ENCODE peak calls at places on chromosome 5, in four cellular contexts. One of them, this sample, is unnamed.

GRCh38 chr5:9408964-9409363 is 136.9 kb downstream of the SEMA5A start:
- DNase-seq in cardiac muscle cell: no peak
- DNase-seq in IMR-90: no peak
- DNase-seq in ovary: no peak
- DNase-seq in this sample: no peak

GRCh38 chr5:100777680-100778281 is 125.3 kb downstream of the ST8SIA4 start:
- DNase-seq in cardiac muscle cell: peak; percentile 88
- DNase-seq in IMR-90: peak; percentile 89
- DNase-seq in ovary: no peak
- DNase-seq in this sample: no peak

GRCh38 chr5:132641841-132642240 is 16.1 kb upstream of the IL13 start:
- DNase-seq in cardiac muscle cell: no peak
- DNase-seq in IMR-90: no peak
- DNase-seq in ovary: no peak
- DNase-seq in this sample: no peak

GRCh38 chr5:9781275-9781674 is 151.1 kb upstream of the TAS2R1 start:
- DNase-seq in cardiac muscle cell: peak; percentile 10
- DNase-seq in IMR-90: no peak
- DNase-seq in ovary: no peak
- DNase-seq in this sample: no peak

GRCh38 chr5:133006653-133007052 is 19.7 kb downstream of the ZCCHC10 start:
- DNase-seq in cardiac muscle cell: peak; percentile 2
- DNase-seq in IMR-90: no peak
- DNase-seq in ovary: no peak
- DNase-seq in this sample: no peak

GRCh38 chr5:175548899-175549311 is 70.5 kb downstream of the SFXN1 start:
- DNase-seq in cardiac muscle cell: no peak
- DNase-seq in IMR-90: no peak
- DNase-seq in ovary: no peak
- DNase-seq in this sample: no peak

GRCh38 chr5:7902201-7902600 is 33.3 kb downstream of the MTRR start:
- DNase-seq in cardiac muscle cell: no peak
- DNase-seq in IMR-90: no peak
- DNase-seq in ovary: no peak
- DNase-seq in this sample: no peak

GRCh38 chr5:150066436-150066835 is 19.9 kb downstream of the CSF1R start:
- DNase-seq in cardiac muscle cell: no peak
- DNase-seq in IMR-90: no peak
- DNase-seq in ovary: no peak
- DNase-seq in this sample: no peak

GRCh38 chr5:110751902-110752762 is 13.3 kb downstream of the SLC25A46 start:
- DNase-seq in cardiac muscle cell: no peak
- DNase-seq in IMR-90: peak; percentile 88
- DNase-seq in ovary: no peak
- DNase-seq in this sample: no peak

GRCh38 chr5:90226433-90227099 is 183.0 kb downstream of the CETN3 start:
- DNase-seq in cardiac muscle cell: peak; percentile 2
- DNase-seq in IMR-90: no peak
- DNase-seq in ovary: no peak
- DNase-seq in this sample: no peak

GRCh38 chr5:163503106-163504090 is 2.0 kb upstream of the MAT2B start:
- DNase-seq in cardiac muscle cell: peak; percentile 86
- DNase-seq in IMR-90: peak; percentile 82
- DNase-seq in ovary: peak; percentile 44
- DNase-seq in this sample: peak; percentile 67

GRCh38 chr5:149423287-149424268 is 44.5 kb upstream of the IL17B start:
- DNase-seq in cardiac muscle cell: peak; percentile 72
- DNase-seq in IMR-90: peak; percentile 85
- DNase-seq in ovary: peak; percentile 40
- DNase-seq in this sample: peak; percentile 82

GRCh38 chr5:141521244-141521781 is 32.4 kb downstream of the PCDHGC5 start:
- DNase-seq in cardiac muscle cell: peak; percentile 99
- DNase-seq in IMR-90: peak; percentile 100
- DNase-seq in ovary: no peak
- DNase-seq in this sample: no peak

GRCh38 chr5:100792781-100793180 is 110.3 kb downstream of the ST8SIA4 start:
- DNase-seq in cardiac muscle cell: no peak
- DNase-seq in IMR-90: no peak
- DNase-seq in ovary: no peak
- DNase-seq in this sample: no peak

GRCh38 chr5:102296229-102296817 is at the start of gene SLCO4C1:
- DNase-seq in cardiac muscle cell: peak; percentile 52
- DNase-seq in IMR-90: no peak
- DNase-seq in ovary: no peak
- DNase-seq in this sample: peak; percentile 69

GRCh38 chr5:66408561-66408960 is 187.6 kb upstream of the MAST4 start:
- DNase-seq in cardiac muscle cell: no peak
- DNase-seq in IMR-90: no peak
- DNase-seq in ovary: no peak
- DNase-seq in this sample: no peak

GRCh38 chr5:150353395-150353675 is 4.2 kb upstream of the TCOF1 start:
- DNase-seq in cardiac muscle cell: no peak
- DNase-seq in IMR-90: no peak
- DNase-seq in ovary: no peak
- DNase-seq in this sample: no peak

GRCh38 chr5:93247126-93247525 is 333.9 kb downstream of the NR2F1-AS1 start:
- DNase-seq in cardiac muscle cell: no peak
- DNase-seq in IMR-90: no peak
- DNase-seq in ovary: no peak
- DNase-seq in this sample: no peak

GRCh38 chr5:80181618-80182211 is 74.1 kb downstream of the SERINC5 start:
- DNase-seq in cardiac muscle cell: peak; percentile 47
- DNase-seq in IMR-90: no peak
- DNase-seq in ovary: no peak
- DNase-seq in this sample: no peak

GRCh38 chr5:136802382-136802781 is 437.0 kb upstream of the TRPC7 start:
- DNase-seq in cardiac muscle cell: peak; percentile 54
- DNase-seq in IMR-90: peak; percentile 5
- DNase-seq in ovary: no peak
- DNase-seq in this sample: no peak
- TF ChIP-seq CTCF in cardiac muscle cell: peak; percentile 31
- TF ChIP-seq CTCF in IMR-90: peak; percentile 41
- TF ChIP-seq CTCF in ovary: no peak
- TF ChIP-seq CTCF in this sample: peak; percentile 15

DNA sequence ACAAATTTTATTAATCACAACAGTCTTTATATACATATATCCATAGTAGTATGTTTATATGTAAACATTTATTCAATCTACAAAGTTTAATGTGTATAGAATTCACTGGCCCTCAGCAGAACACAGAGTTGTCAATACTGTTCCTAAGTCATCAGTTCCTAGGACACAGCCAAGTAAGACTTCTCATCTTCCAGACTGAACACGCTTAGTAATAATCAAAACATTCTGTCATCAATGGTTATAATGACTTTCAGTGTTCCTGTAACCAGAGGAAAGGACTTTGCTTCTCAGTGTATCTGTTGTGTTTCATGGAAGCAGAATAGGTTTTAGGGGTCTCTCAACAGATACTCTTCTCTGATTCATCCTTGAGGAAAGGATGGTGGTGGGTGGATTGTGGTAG is 82.2 kb downstream of the SMIM23 start:
- DNase-seq in cardiac muscle cell: no peak
- DNase-seq in IMR-90: peak; percentile 63
- DNase-seq in ovary: no peak
- DNase-seq in this sample: no peak
- H3K36me3 ChIP-seq in cardiac muscle cell: peaks cover 8% of the 10 kb centered on the region
- H3K36me3 ChIP-seq in IMR-90: peaks cover 14% of the 10 kb centered on the region
- H3K36me3 ChIP-seq in ovary: no peaks in the 10 kb centered on the region
- H3K36me3 ChIP-seq in this sample: peaks cover 9% of the 10 kb centered on the region

DNA sequence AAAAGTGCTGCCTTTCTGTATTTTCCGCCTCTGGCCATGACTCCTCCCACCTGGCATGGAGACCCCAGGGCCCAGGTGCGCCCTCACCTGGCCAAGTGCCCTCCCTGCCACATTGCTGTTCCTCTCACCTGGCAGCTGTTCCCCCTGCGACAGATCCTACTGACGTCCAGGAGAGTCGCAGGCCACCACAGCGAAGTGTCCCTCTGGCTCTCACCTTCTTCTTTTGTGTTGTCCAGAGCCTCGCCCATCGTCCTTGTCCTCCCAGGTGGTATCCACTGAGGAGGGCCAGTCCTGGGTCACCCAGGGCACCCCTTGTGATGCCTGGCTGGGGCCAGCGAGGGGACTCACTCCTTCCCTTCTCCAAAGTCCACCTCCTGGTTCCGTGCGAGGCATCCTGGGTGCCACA is 2.6 kb downstream of the NKD2 start:
- DNase-seq in cardiac muscle cell: peak; percentile 28
- DNase-seq in IMR-90: no peak
- DNase-seq in ovary: no peak
- DNase-seq in this sample: no peak
- TF ChIP-seq CTCF in cardiac muscle cell: peak; percentile 38
- TF ChIP-seq CTCF in IMR-90: no peak
- TF ChIP-seq CTCF in ovary: no peak
- TF ChIP-seq CTCF in this sample: no peak

GRCh38 chr5:154811239-154811638 is 39.2 kb downstream of the FAXDC2 start:
- DNase-seq in cardiac muscle cell: no peak
- DNase-seq in IMR-90: no peak
- DNase-seq in ovary: no peak
- DNase-seq in this sample: no peak
- H3K36me3 ChIP-seq in cardiac muscle cell: peaks cover 56% of the 10 kb centered on the region
- H3K36me3 ChIP-seq in IMR-90: peaks cover 57% of the 10 kb centered on the region
- H3K36me3 ChIP-seq in ovary: no peaks in the 10 kb centered on the region
- H3K36me3 ChIP-seq in this sample: peaks cover 83% of the 10 kb centered on the region

This sample was measured in tibial artery.